ENCODE peak calls at places on chromosomes 12 and 14, in nine cellular contexts. One of them, this sample, is unnamed.

GRCh38 chr14:75877884-75878283 is 103.9 kb downstream of the TGFB3 start:
- DNase-seq in endodermal cell: no peak
- DNase-seq in A549: no peak
- DNase-seq in CD4-positive, alpha-beta T cell: no peak
- DNase-seq in thoracic aorta: no peak
- DNase-seq in GM20000: no peak
- DNase-seq in lower leg skin: no peak
- DNase-seq in HFF-Myc: no peak
- DNase-seq in fibroblast of mammary gland: no peak
- DNase-seq in this sample: no peak

GRCh38 chr12:29599397-29599796 is 101.9 kb upstream of the OVCH1 start:
- DNase-seq in lower leg skin: no peak
- DNase-seq in fibroblast of mammary gland: peak; percentile 90
- DNase-seq in endodermal cell: no peak
- DNase-seq in CD4-positive, alpha-beta T cell: no peak
- DNase-seq in A549: no peak
- DNase-seq in thoracic aorta: no peak
- DNase-seq in GM20000: no peak
- DNase-seq in HFF-Myc: no peak
- DNase-seq in this sample: no peak

GRCh38 chr12:80553316-80553715 is 109.3 kb downstream of the PTPRQ start:
- DNase-seq in HFF-Myc: peak; percentile 73
- DNase-seq in fibroblast of mammary gland: peak; percentile 94
- DNase-seq in GM20000: no peak
- DNase-seq in thoracic aorta: no peak
- DNase-seq in A549: peak; percentile 9
- DNase-seq in lower leg skin: no peak
- DNase-seq in CD4-positive, alpha-beta T cell: no peak
- DNase-seq in endodermal cell: no peak
- DNase-seq in this sample: no peak

GRCh38 chr14:101499080-101499479 is 62.2 kb upstream of the DIO3 start:
- DNase-seq in lower leg skin: peak; percentile 68
- DNase-seq in fibroblast of mammary gland: no peak
- DNase-seq in A549: no peak
- DNase-seq in GM20000: no peak
- DNase-seq in endodermal cell: no peak
- DNase-seq in CD4-positive, alpha-beta T cell: no peak
- DNase-seq in thoracic aorta: no peak
- DNase-seq in HFF-Myc: no peak
- DNase-seq in this sample: no peak

GRCh38 chr12:2944401-2945047 is 14.7 kb upstream of the TEAD4 start:
- DNase-seq in fibroblast of mammary gland: peak; percentile 28
- DNase-seq in CD4-positive, alpha-beta T cell: peak; percentile 31
- DNase-seq in HFF-Myc: no peak
- DNase-seq in endodermal cell: peak; percentile 97
- DNase-seq in thoracic aorta: no peak
- DNase-seq in lower leg skin: no peak
- DNase-seq in GM20000: peak; percentile 70
- DNase-seq in A549: peak; percentile 52
- DNase-seq in this sample: peak; percentile 80

GRCh38 chr14:102205560-102205959 is 65.9 kb downstream of the WDR20 start:
- DNase-seq in CD4-positive, alpha-beta T cell: no peak
- DNase-seq in A549: no peak
- DNase-seq in endodermal cell: no peak
- DNase-seq in fibroblast of mammary gland: no peak
- DNase-seq in HFF-Myc: no peak
- DNase-seq in lower leg skin: no peak
- DNase-seq in GM20000: no peak
- DNase-seq in thoracic aorta: no peak
- DNase-seq in this sample: no peak

GRCh38 chr14:102230481-102231210 is 74.3 kb downstream of the MOK start:
- DNase-seq in fibroblast of mammary gland: no peak
- DNase-seq in lower leg skin: no peak
- DNase-seq in HFF-Myc: no peak
- DNase-seq in A549: no peak
- DNase-seq in CD4-positive, alpha-beta T cell: no peak
- DNase-seq in GM20000: no peak
- DNase-seq in thoracic aorta: no peak
- DNase-seq in endodermal cell: peak; percentile 44
- DNase-seq in this sample: no peak

GRCh38 chr14:102043251-102044025 is 43.4 kb downstream of the HSP90AA1 start:
- DNase-seq in thoracic aorta: no peak
- DNase-seq in lower leg skin: no peak
- DNase-seq in GM20000: no peak
- DNase-seq in endodermal cell: no peak
- DNase-seq in fibroblast of mammary gland: peak; percentile 80
- DNase-seq in HFF-Myc: no peak
- DNase-seq in A549: no peak
- DNase-seq in CD4-positive, alpha-beta T cell: no peak
- DNase-seq in this sample: no peak

GRCh38 chr12:129110575-129110974 is 257.3 kb downstream of the GLT1D1 start:
- DNase-seq in endodermal cell: peak; percentile 24
- DNase-seq in thoracic aorta: no peak
- DNase-seq in fibroblast of mammary gland: no peak
- DNase-seq in A549: no peak
- DNase-seq in lower leg skin: peak; percentile 48
- DNase-seq in CD4-positive, alpha-beta T cell: no peak
- DNase-seq in HFF-Myc: no peak
- DNase-seq in GM20000: no peak
- DNase-seq in this sample: no peak

GRCh38 chr14:65709576-65709975 is 297.0 kb downstream of the FUT8 start:
- DNase-seq in A549: no peak
- DNase-seq in thoracic aorta: no peak
- DNase-seq in endodermal cell: no peak
- DNase-seq in GM20000: no peak
- DNase-seq in lower leg skin: no peak
- DNase-seq in fibroblast of mammary gland: peak; percentile 12
- DNase-seq in CD4-positive, alpha-beta T cell: no peak
- DNase-seq in HFF-Myc: no peak
- DNase-seq in this sample: no peak

GRCh38 chr12:100254876-100255275 is 12.0 kb downstream of the DEPDC4 start:
- DNase-seq in endodermal cell: no peak
- DNase-seq in A549: no peak
- DNase-seq in HFF-Myc: no peak
- DNase-seq in lower leg skin: no peak
- DNase-seq in fibroblast of mammary gland: peak; percentile 56
- DNase-seq in GM20000: no peak
- DNase-seq in thoracic aorta: no peak
- DNase-seq in CD4-positive, alpha-beta T cell: no peak
- DNase-seq in this sample: no peak

GRCh38 chr12:95446511-95446910 is 27.4 kb upstream of the METAP2 start:
- DNase-seq in HFF-Myc: no peak
- DNase-seq in endodermal cell: peak; percentile 96
- DNase-seq in thoracic aorta: no peak
- DNase-seq in CD4-positive, alpha-beta T cell: no peak
- DNase-seq in fibroblast of mammary gland: peak; percentile 47
- DNase-seq in lower leg skin: peak; percentile 86
- DNase-seq in A549: no peak
- DNase-seq in GM20000: no peak
- DNase-seq in this sample: no peak

GRCh38 chr14:69612759-69613145 is 1.4 kb downstream of the SUSD6 start:
- DNase-seq in fibroblast of mammary gland: peak; percentile 16
- DNase-seq in thoracic aorta: no peak
- DNase-seq in GM20000: no peak
- DNase-seq in A549: no peak
- DNase-seq in endodermal cell: no peak
- DNase-seq in HFF-Myc: no peak
- DNase-seq in CD4-positive, alpha-beta T cell: no peak
- DNase-seq in lower leg skin: no peak
- DNase-seq in this sample: no peak

DNA sequence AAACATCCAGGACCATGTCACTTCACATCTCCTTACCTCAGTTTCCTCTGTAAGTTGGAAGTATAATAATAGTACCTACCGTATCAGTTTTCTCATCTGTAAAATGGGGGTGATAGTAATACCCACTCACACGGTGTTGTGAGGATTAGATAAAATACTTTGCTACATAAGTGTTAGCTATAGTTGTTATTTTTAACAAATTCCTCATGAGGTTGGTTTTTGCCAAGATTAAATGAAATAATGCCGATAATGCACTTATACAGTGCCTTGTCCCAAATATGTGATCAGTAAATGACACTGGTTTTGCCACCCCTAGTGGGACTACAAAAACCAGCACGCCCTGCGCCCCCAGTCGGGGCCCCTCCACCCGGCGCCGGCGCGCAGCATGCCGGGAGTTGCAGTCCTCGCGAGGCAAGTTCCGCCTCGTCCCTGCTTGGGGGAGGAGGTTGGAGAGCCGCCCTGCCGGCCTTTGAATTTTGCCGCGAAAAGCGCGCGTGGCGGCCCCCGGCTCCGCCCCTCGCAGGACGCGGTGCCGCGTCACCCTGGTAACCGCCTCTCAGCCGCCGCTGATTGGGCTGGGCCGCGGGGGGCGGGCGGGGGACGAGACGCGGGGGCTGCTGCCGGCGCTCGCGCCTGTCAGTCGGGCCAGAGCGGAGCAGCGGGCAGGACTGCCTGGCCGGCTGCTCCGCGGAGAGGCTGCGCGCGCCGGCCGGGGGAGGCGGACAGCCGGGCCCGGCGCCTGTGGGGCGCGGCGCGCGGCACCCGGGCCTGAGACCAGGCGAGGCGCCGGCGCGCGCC is at the start of gene FAM222A:
- DNase-seq in CD4-positive, alpha-beta T cell: peak; percentile 94
- DNase-seq in HFF-Myc: peak; percentile 78
- DNase-seq in A549: peak; percentile 95
- DNase-seq in GM20000: peak; percentile 98
- DNase-seq in fibroblast of mammary gland: peak; percentile 89
- DNase-seq in thoracic aorta: peak; percentile 82
- DNase-seq in endodermal cell: peak; percentile 100
- DNase-seq in lower leg skin: peak; percentile 99
- DNase-seq in this sample: peak; percentile 95
- TF ChIP-seq CTCF in CD4-positive, alpha-beta T cell: no peak
- TF ChIP-seq CTCF in HFF-Myc: no peak
- TF ChIP-seq CTCF in A549: no peak
- TF ChIP-seq CTCF in GM20000: no peak
- TF ChIP-seq CTCF in fibroblast of mammary gland: no peak
- TF ChIP-seq CTCF in thoracic aorta: no peak
- TF ChIP-seq CTCF in endodermal cell: peak; percentile 38
- TF ChIP-seq CTCF in lower leg skin: no peak
- TF ChIP-seq CTCF in this sample: peak; percentile 27

DNA sequence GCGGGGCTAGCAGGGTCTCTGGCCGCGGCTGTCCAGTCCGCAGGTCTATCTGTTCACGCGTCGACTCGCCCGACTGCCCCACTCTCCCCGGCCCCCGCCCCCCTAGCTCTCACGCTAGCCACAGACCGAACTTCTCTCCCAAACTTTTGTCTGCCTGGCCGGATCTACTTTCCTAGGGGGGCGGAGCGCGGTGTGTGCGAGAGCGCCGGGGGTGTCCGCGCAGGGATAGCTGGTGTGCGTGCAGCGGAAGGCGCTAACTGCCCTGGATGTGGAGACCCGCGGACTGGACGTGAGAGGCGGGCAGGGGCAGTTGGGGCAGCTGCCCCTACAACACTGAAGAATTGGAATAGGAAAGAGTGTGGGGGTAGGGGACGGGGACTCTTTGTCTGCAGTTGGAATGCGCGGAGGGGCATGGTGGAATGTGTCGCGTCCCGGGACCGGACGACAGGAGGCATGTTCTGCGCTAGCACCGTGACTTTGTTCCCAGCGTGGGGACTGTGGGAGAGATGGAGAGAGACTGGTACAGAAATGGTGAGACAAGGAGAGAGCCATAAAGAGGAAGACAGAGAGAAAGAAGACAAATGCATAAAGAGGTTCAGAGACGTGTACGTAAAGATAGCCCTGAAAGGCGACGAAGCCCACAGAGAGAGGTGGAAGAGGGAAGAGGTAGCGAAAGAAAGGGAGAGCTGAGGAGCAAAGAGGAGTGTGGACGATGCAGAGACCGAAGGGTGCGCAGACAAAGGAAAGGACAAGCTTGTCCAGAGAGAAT is at the start of gene AJUBA:
- DNase-seq in CD4-positive, alpha-beta T cell: peak; percentile 61
- DNase-seq in A549: peak; percentile 95
- DNase-seq in thoracic aorta: peak; percentile 64
- DNase-seq in fibroblast of mammary gland: peak; percentile 85
- DNase-seq in endodermal cell: peak; percentile 95
- DNase-seq in HFF-Myc: peak; percentile 72
- DNase-seq in GM20000: peak; percentile 91
- DNase-seq in lower leg skin: peak; percentile 96
- DNase-seq in this sample: peak; percentile 84
- TF ChIP-seq CTCF in CD4-positive, alpha-beta T cell: no peak
- TF ChIP-seq CTCF in A549: no peak
- TF ChIP-seq CTCF in thoracic aorta: no peak
- TF ChIP-seq CTCF in fibroblast of mammary gland: no peak
- TF ChIP-seq CTCF in endodermal cell: no peak
- TF ChIP-seq CTCF in HFF-Myc: no peak
- TF ChIP-seq CTCF in GM20000: no peak
- TF ChIP-seq CTCF in lower leg skin: no peak
- TF ChIP-seq CTCF in this sample: no peak

GRCh38 chr12:106984588-106985137 is 2.3 kb downstream of the MTERF2 start:
- DNase-seq in HFF-Myc: no peak
- DNase-seq in fibroblast of mammary gland: no peak
- DNase-seq in lower leg skin: no peak
- DNase-seq in GM20000: no peak
- DNase-seq in CD4-positive, alpha-beta T cell: no peak
- DNase-seq in A549: no peak
- DNase-seq in endodermal cell: no peak
- DNase-seq in thoracic aorta: no peak
- DNase-seq in this sample: peak; percentile 36

GRCh38 chr12:106987846-106988245 is 900 bp upstream of the MTERF2 start:
- DNase-seq in A549: no peak
- DNase-seq in GM20000: no peak
- DNase-seq in endodermal cell: peak; percentile 70
- DNase-seq in HFF-Myc: no peak
- DNase-seq in CD4-positive, alpha-beta T cell: no peak
- DNase-seq in lower leg skin: no peak
- DNase-seq in fibroblast of mammary gland: no peak
- DNase-seq in thoracic aorta: no peak
- DNase-seq in this sample: no peak

GRCh38 chr12:106986135-106986534 is 811 bp downstream of the MTERF2 start:
- DNase-seq in GM20000: no peak
- DNase-seq in A549: no peak
- DNase-seq in endodermal cell: no peak
- DNase-seq in lower leg skin: no peak
- DNase-seq in CD4-positive, alpha-beta T cell: no peak
- DNase-seq in thoracic aorta: no peak
- DNase-seq in fibroblast of mammary gland: no peak
- DNase-seq in HFF-Myc: no peak
- DNase-seq in this sample: no peak

GRCh38 chr12:106985479-106985878 is 1.5 kb downstream of the MTERF2 start:
- DNase-seq in thoracic aorta: no peak
- DNase-seq in GM20000: no peak
- DNase-seq in A549: no peak
- DNase-seq in lower leg skin: no peak
- DNase-seq in HFF-Myc: no peak
- DNase-seq in endodermal cell: no peak
- DNase-seq in CD4-positive, alpha-beta T cell: no peak
- DNase-seq in fibroblast of mammary gland: no peak
- DNase-seq in this sample: no peak

GRCh38 chr12:106986625-106987389 is at the start of gene MTERF2:
- DNase-seq in thoracic aorta: peak; percentile 75
- DNase-seq in lower leg skin: peak; percentile 98
- DNase-seq in CD4-positive, alpha-beta T cell: peak; percentile 65
- DNase-seq in HFF-Myc: peak; percentile 67
- DNase-seq in fibroblast of mammary gland: peak; percentile 90
- DNase-seq in A549: peak; percentile 96
- DNase-seq in endodermal cell: peak; percentile 100
- DNase-seq in GM20000: peak; percentile 91
- DNase-seq in this sample: peak; percentile 86
- TF ChIP-seq CTCF in thoracic aorta: no peak
- TF ChIP-seq CTCF in lower leg skin: no peak
- TF ChIP-seq CTCF in CD4-positive, alpha-beta T cell: no peak
- TF ChIP-seq CTCF in HFF-Myc: no peak
- TF ChIP-seq CTCF in fibroblast of mammary gland: no peak
- TF ChIP-seq CTCF in A549: no peak
- TF ChIP-seq CTCF in endodermal cell: peak; percentile 11
- TF ChIP-seq CTCF in GM20000: no peak
- TF ChIP-seq CTCF in this sample: no peak

GRCh38 chr12:124428136-124428791 is 133.4 kb downstream of the RFLNA start:
- DNase-seq in endodermal cell: no peak
- DNase-seq in GM20000: no peak
- DNase-seq in A549: no peak
- DNase-seq in fibroblast of mammary gland: peak; percentile 90
- DNase-seq in CD4-positive, alpha-beta T cell: no peak
- DNase-seq in lower leg skin: no peak
- DNase-seq in thoracic aorta: no peak
- DNase-seq in HFF-Myc: no peak
- DNase-seq in this sample: peak; percentile 21
- TF ChIP-seq CTCF in endodermal cell: no peak
- TF ChIP-seq CTCF in GM20000: no peak
- TF ChIP-seq CTCF in A549: no peak
- TF ChIP-seq CTCF in fibroblast of mammary gland: no peak
- TF ChIP-seq CTCF in CD4-positive, alpha-beta T cell: no peak
- TF ChIP-seq CTCF in lower leg skin: no peak
- TF ChIP-seq CTCF in thoracic aorta: no peak
- TF ChIP-seq CTCF in HFF-Myc: no peak
- TF ChIP-seq CTCF in this sample: no peak